ENCODE peak calls at places on chromosomes 13 and 19, in six cellular contexts. E is breast epithelium, U is suprapubic skin, M is sigmoid colon, V is GM12891, P is upper lobe of left lung. T is an unnamed sample.

GRCh38 chr13:45847554-45848224 is 3.9 kb downstream of the SIAH3 start:
- DNase-seq in E (no peak), U (no peak), M (peak), V (no peak), P (peak), T (no peak)

GRCh38 chr19:16442386-16443276 is 29.1 kb downstream of the EPS15L1 start:
- DNase-seq in E (no peak), U (no peak), M (peak), V (no peak), P (no peak), T (no peak)

GRCh38 chr13:66673401-66673800 is 556.7 kb downstream of the PCDH9 start:
- DNase-seq in E (no peak), U (no peak), M (no peak), V (no peak), P (no peak), T (no peak)

GRCh38 chr13:110408286-110408685 is 101.2 kb downstream of the COL4A2 start:
- DNase-seq in E (peak), U (no peak), M (no peak), V (no peak), P (no peak), T (no peak)

GRCh38 chr19:47296036-47296435 is 13.6 kb upstream of the C5AR1 start:
- DNase-seq in E (peak), U (peak), M (peak), V (peak), P (peak), T (peak)

GRCh38 chr13:100095498-100095897 is 6.6 kb downstream of the PCCA start:
- DNase-seq in E (no peak), U (no peak), M (no peak), V (no peak), P (no peak), T (no peak)

GRCh38 chr19:5870986-5871394 is 650 bp upstream of the FUT5 start:
- DNase-seq in E (no peak), U (no peak), M (no peak), V (no peak), P (no peak), T (no peak)

GRCh38 chr13:35720690-35721554 is 244.4 kb upstream of the MAB21L1 start:
- DNase-seq in E (no peak), U (no peak), M (peak), V (peak), P (peak), T (no peak)

GRCh38 chr13:51814825-51815650 is 11.1 kb upstream of the DHRS12 start:
- DNase-seq in E (peak), U (no peak), M (peak), V (peak), P (peak), T (no peak)

GRCh38 chr13:41614671-41615519 is 157.5 kb downstream of the RGCC start:
- DNase-seq in E (no peak), U (no peak), M (no peak), V (no peak), P (no peak), T (no peak)

GRCh38 chr13:45728759-45729158 is 26.6 kb downstream of the CBY2 start:
- DNase-seq in E (no peak), U (no peak), M (no peak), V (peak), P (no peak), T (no peak)

GRCh38 chr19:6828698-6829633 is 56.5 kb downstream of the VAV1 start:
- DNase-seq in E (no peak), U (no peak), M (no peak), V (peak), P (no peak), T (no peak)

DNA sequence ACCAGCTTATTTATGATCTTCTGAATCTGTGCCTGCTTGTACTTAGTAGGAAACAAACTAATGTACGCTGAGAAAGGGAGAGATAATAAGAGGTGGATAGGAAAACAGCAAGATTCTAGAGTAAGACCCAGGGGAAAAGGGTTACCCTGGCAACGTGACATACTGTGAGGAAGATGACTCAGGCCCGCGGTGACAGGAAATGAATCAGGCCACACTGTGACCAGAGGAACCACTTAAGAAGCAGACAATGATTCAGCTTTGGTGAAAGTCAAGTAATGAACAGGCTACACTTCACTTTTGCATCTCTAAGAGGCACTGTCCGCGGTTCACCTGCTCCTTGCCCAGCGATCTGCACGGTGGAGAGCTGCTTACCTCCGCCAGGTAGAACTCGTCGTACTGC is 158.2 kb downstream of the NALCN start:
- DNase-seq in E (no peak), U (no peak), M (no peak), V (no peak), P (no peak), T (no peak)
- TF ChIP-seq POLR2AphosphoS5 in E (no peak), U (no peak), M (no peak), V (no peak), P (no peak), T (no peak)

DNA sequence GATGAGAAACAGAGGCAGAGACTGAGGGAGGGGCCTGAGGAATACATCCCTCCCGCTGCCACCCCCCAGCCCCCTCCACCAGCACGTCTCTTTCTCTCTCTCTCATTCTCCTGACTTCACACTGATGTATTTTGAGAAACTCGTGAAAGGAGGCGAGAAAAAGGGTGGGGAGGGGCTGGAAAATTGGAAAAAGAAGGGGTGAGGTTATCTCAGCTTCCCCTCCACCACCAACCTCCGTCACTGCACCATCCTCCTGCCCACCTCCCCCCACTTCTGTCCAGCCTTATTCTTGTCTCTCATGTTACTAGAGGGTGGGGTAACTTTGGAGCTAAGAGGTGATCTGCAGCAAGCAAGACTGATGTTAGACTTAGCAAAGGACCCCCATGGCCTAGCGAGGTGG is 1.5 kb downstream of the SLC17A7 start:
- DNase-seq in E (no peak), U (no peak), M (no peak), V (no peak), P (no peak), T (no peak)
- TF ChIP-seq POLR2A in E (no peak), U (no peak), M (no peak), V (no peak), P (no peak), T (no peak)

GRCh38 chr19:28428644-28429348 is 784.2 kb downstream of the UQCRFS1 start:
- DNase-seq in E (no peak), U (no peak), M (no peak), V (no peak), P (no peak), T (no peak)
- TF ChIP-seq POLR2AphosphoS5 in E (no peak), U (no peak), M (no peak), V (no peak), P (no peak), T (no peak)

GRCh38 chr19:12766051-12766521 is 9.3 kb downstream of the HOOK2 start:
- DNase-seq in E (peak), U (peak), M (peak), V (peak), P (peak), T (peak)
- TF ChIP-seq POLR2A in E (no peak), U (no peak), M (no peak), V (no peak), P (no peak), T (no peak)

GRCh38 chr13:53138369-53139036 is 109.9 kb downstream of the OLFM4 start:
- DNase-seq in E (no peak), U (no peak), M (peak), V (no peak), P (no peak), T (no peak)

GRCh38 chr13:53143757-53144320 is 115.2 kb downstream of the OLFM4 start:
- DNase-seq in E (no peak), U (no peak), M (no peak), V (no peak), P (no peak), T (no peak)

GRCh38 chr13:53144826-53145225 is 116.2 kb downstream of the OLFM4 start:
- DNase-seq in E (no peak), U (no peak), M (no peak), V (no peak), P (no peak), T (no peak)

GRCh38 chr13:53141336-53141735 is 112.7 kb downstream of the OLFM4 start:
- DNase-seq in E (no peak), U (no peak), M (no peak), V (no peak), P (no peak), T (no peak)

GRCh38 chr13:53142301-53142700 is 113.7 kb downstream of the OLFM4 start:
- DNase-seq in E (no peak), U (no peak), M (no peak), V (no peak), P (no peak), T (no peak)
- TF ChIP-seq POLR2AphosphoS5 in E (no peak), U (no peak), M (no peak), V (no peak), P (no peak), T (no peak)

GRCh38 chr19:49877020-49877878 is at the start of the genes AKT1S1 and TBC1D17:
- DNase-seq in E (peak), U (peak), M (peak), V (peak), P (peak), T (peak)

GRCh38 chr19:49875801-49876421 is 1.2 kb downstream of the AKT1S1 start:
- DNase-seq in E (no peak), U (peak), M (peak), V (no peak), P (peak), T (peak)

GRCh38 chr19:49877879-49878743 is 609 bp downstream of the TBC1D17 start:
- DNase-seq in E (peak), U (peak), M (peak), V (peak), P (peak), T (peak)

GRCh38 chr19:49875177-49875576 is 2.0 kb downstream of the AKT1S1 start:
- DNase-seq in E (no peak), U (no peak), M (no peak), V (no peak), P (no peak), T (no peak)

DNA sequence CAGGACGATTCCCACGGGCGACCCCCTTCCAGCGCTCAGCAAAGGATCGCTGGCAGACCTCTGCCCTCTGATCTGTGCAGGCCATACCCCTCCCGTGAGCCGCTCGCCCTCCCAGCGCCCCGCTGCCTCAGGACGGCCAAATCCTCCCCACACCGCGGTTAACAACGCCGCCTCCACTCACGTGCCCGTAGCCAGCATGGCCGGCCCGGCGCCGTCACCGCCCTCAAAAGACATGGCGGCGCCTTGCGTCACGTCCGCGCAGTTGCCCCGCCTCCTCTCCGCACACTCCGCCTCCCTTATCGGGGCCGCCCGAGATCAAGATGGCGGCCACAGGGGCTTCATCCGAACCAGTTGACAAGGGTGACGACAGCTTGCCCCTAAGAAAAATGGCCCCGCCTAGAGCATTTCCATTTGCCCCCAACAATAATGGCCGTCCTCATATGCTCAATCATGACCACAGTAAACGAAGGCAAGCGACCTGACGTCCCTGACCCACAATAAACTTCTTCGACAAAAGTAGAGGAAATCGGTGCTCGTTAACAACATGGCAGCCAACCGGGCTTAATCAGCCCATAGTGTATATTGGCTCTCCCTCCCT is 634 bp downstream of the AKT1S1 start:
- DNase-seq in E (peak), U (peak), M (peak), V (peak), P (peak), T (peak)
- TF ChIP-seq POLR2A in E (no peak), U (no peak), M (no peak), V (peak), P (no peak), T (peak)

GRCh38 chr19:4452230-4452990 is 5.2 kb downstream of the UBXN6 start:
- DNase-seq in E (no peak), U (no peak), M (no peak), V (no peak), P (no peak), T (no peak)
- TF ChIP-seq POLR2AphosphoS5 in E (no peak), U (no peak), M (no peak), V (no peak), P (no peak), T (no peak)

DNA sequence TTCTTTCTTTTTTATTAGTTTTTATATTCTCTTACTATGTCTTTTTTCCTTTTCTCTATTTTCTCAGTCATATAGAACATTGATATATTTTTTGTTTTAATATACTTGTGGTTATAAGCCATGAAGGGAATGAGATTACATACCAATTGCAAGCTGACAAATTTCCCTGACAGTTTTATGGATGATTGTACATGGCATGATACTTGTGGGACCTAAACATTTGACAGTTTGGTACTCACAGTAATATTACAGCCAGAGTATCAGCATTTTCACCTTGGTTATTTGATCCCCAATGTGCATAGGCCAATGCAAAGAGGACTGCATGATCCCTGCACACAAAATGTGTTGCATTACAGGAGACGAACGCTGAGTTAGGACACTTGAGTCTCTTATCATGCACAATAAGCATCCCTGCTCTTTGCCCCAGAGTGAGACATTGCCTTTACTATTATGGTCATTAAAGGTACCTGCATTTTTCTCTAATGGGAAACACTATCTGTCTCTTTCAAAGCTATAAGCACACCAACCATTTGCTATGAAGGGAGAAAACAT is 713.4 kb upstream of the PCDH20 start:
- DNase-seq in E (no peak), U (no peak), M (no peak), V (no peak), P (no peak), T (no peak)
- TF ChIP-seq POLR2A in E (no peak), U (no peak), M (no peak), V (no peak), P (no peak), T (no peak)

GRCh38 chr19:40605201-40605971 is 4.2 kb downstream of the LTBP4 start:
- DNase-seq in E (peak), U (peak), M (peak), V (peak), P (peak), T (peak)
- TF ChIP-seq POLR2AphosphoS5 in E (peak), U (peak), M (peak), V (no peak), P (peak), T (peak)

DNA sequence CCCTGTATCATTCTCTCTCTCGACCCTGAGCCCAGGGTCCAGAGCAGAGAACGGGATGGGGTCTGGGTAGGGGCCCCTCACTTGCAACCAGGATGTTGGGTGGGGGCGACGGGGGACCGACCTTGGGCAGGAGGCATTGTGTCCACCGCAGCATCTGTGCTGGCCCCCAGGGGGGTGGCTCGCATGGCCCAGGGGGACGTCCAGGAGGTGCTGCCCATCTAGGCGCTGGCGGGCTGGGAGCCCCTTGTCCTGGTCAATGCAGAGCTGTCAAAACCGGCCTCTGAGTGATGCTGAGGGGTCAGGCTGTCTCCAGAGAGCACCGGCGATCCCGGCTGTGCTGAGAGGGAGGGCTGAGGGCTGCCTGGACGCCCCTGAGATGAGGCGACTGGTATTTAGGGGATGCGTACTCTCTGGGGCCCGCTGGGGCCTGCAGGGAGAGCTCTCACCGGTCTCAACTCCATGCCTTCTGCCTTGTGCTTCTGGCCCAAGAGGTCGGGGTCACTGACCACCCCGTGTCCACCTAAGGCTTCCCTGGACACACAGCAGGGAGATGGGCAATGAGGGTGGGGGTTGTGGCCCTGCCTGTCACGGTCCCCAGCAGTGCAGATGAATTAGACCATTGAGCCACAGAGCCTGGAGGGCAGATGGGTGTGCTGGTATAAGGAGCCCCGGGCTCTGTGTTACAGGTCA is 8.5 kb downstream of the RPS9 start:
- DNase-seq in E (no peak), U (no peak), M (no peak), V (no peak), P (no peak), T (peak)
- TF ChIP-seq POLR2A in E (no peak), U (no peak), M (no peak), V (no peak), P (no peak), T (no peak)